ENCODE peak calls at places on chromosome 19, in four cellular contexts. A is cardiac fibroblast, Y is A549, E is HFF-Myc. Q is an unnamed sample.

GRCh38 chr19:16351133-16351809 is 26.6 kb downstream of the KLF2 start:
- DNase-seq in A (peak; percentile 22), Y (peak; percentile 33), E (peak; percentile 16), Q (no peak)

GRCh38 chr19:34436716-34437115 is 8.5 kb downstream of the UBA2 start:
- DNase-seq in Y (no peak), E (no peak), A (peak; percentile 56), Q (no peak)

GRCh38 chr19:56393119-56394012 is at the start of gene ZNF582:
- DNase-seq in A (peak; percentile 98), E (peak; percentile 75), Y (peak; percentile 97), Q (peak; percentile 88)

GRCh38 chr19:18966304-18966703 is 25.3 kb upstream of the HOMER3 start:
- DNase-seq in E (no peak), Y (no peak), A (no peak), Q (no peak)

GRCh38 chr19:54137913-54138776 is 583 bp downstream of the CNOT3 start:
- DNase-seq in Y (no peak), A (no peak), E (no peak), Q (no peak)

GRCh38 chr19:18304194-18304495 is 18.7 kb downstream of the LSM4 start:
- DNase-seq in E (no peak), A (no peak), Y (no peak), Q (no peak)

GRCh38 chr19:13850910-13851753 is 25.8 kb upstream of the NANOS3 start:
- DNase-seq in Y (peak; percentile 95), E (peak; percentile 83), A (peak; percentile 95), Q (peak; percentile 93)

GRCh38 chr19:2212861-2213711 is 23.0 kb downstream of the PLEKHJ1 start:
- DNase-seq in A (no peak), Y (no peak), E (no peak), Q (no peak)

GRCh38 chr19:39919976-39920375 is 14.5 kb downstream of the FCGBP start:
- DNase-seq in E (no peak), Y (no peak), A (no peak), Q (no peak)

GRCh38 chr19:46076951-46077814 is 36.4 kb upstream of the IGFL4 start:
- DNase-seq in Y (peak; percentile 90), E (peak; percentile 63), A (peak; percentile 87), Q (peak; percentile 45)

GRCh38 chr19:8163781-8164180 is 14.4 kb upstream of the FBN3 start:
- DNase-seq in A (peak; percentile 43), Y (no peak), E (no peak), Q (no peak)

GRCh38 chr19:53553865-53554791 is 16.2 kb downstream of the ZNF331 start:
- DNase-seq in Y (peak; percentile 42), A (peak; percentile 95), E (peak; percentile 26), Q (no peak)

GRCh38 chr19:19782783-19783182 is 38.8 kb downstream of the ZNF506 start:
- DNase-seq in Y (no peak), E (no peak), A (no peak), Q (no peak)

GRCh38 chr19:2246801-2247361 is 2.2 kb upstream of the AMH start:
- DNase-seq in Y (peak; percentile 58), E (no peak), A (peak; percentile 72), Q (no peak)

GRCh38 chr19:18119243-18120105 is 21.9 kb downstream of the MAST3 start:
- DNase-seq in Y (no peak), A (no peak), E (no peak), Q (no peak)

GRCh38 chr19:3656747-3657394 is 30.3 kb upstream of the CACTIN start:
- DNase-seq in A (no peak), Y (no peak), E (no peak), Q (no peak)
- TF ChIP-seq CTCF in A (no peak), Y (no peak), E (no peak), Q (no peak)

DNA sequence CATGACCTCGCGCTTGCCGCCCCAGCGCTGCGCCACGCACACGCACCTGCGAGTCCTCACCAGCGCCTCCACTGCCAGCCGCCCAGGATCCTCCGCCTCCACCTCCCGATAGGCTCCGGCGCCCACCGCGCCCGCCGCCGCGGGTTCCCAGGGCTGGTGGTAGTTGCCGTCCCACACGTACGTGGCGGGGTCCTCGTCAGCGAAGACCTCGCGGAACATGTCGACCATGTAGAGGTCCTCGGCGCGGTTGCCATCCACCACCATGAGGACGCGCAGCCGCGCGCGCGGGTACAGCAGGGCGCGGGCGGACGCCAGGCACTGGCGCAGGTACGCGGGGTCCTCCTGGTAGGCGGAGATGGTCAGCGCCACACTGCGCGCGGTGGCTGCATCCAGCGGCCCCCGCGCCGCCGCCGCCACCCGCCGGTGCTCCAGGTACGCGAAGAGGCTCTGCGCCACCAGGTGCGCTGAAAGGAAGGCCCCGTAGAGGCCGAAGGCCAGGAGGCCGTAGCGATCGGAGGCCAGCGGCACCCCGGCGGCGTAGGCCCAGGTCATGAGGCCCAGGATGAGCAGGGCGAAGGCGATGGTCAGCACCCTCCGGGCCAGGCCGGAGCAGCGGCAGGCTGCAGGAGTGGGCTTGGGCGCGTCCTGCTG is 4.4 kb downstream of the HAS1 start:
- DNase-seq in Y (no peak), E (no peak), A (no peak), Q (no peak)
- H3K4me3 ChIP-seq in Y (no peak overlapping the region), E (no peak overlapping the region), A (peak overlapping the region; percentile 64), Q (peak overlapping the region; percentile 27)

GRCh38 chr19:15025237-15025636 is 24.0 kb upstream of the CASP14 start:
- DNase-seq in Y (peak; percentile 23), E (no peak), A (no peak), Q (no peak)
- TF ChIP-seq CTCF in Y (peak; percentile 10), E (no peak), A (no peak), Q (no peak)

GRCh38 chr19:4575267-4575793 is 15.8 kb upstream of the SEMA6B start:
- DNase-seq in E (peak; percentile 77), Y (peak; percentile 94), A (peak; percentile 100), Q (peak; percentile 77)
- H3K4me3 ChIP-seq in E (no peak overlapping the region), Y (no peak overlapping the region), A (no peak overlapping the region), Q (no peak overlapping the region)

GRCh38 chr19:44740351-44740824 is 8.1 kb upstream of the BCL3 start:
- DNase-seq in A (no peak), E (no peak), Y (peak; percentile 88), Q (no peak)
- TF ChIP-seq CTCF in A (no peak), E (no peak), Y (no peak), Q (peak; percentile 20)

DNA sequence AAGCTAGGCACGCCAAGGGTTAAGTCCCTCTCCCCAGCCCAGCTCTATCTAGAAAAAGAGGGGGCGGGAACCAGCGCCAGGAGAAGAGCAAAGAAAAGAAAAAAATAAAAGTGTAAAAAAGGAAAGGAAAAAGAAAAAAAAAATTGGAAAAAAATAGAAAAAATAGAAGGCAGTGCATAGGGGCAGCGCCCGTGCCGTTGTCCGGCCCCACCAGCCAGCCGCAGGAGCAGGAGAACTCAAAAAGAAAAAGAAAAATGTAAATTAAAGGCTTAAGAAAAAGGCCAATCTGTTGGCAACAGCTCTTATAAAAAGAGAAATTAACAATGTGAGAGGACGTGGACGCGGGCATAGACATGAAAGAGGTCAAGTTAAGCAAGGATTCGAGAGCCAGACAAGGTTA is 105.4 kb upstream of the ZNF98 start:
- DNase-seq in E (no peak), Y (no peak), A (no peak), Q (no peak)
- H3K4me3 ChIP-seq in E (no peak overlapping the region), Y (no peak overlapping the region), A (no peak overlapping the region), Q (no peak overlapping the region)

DNA sequence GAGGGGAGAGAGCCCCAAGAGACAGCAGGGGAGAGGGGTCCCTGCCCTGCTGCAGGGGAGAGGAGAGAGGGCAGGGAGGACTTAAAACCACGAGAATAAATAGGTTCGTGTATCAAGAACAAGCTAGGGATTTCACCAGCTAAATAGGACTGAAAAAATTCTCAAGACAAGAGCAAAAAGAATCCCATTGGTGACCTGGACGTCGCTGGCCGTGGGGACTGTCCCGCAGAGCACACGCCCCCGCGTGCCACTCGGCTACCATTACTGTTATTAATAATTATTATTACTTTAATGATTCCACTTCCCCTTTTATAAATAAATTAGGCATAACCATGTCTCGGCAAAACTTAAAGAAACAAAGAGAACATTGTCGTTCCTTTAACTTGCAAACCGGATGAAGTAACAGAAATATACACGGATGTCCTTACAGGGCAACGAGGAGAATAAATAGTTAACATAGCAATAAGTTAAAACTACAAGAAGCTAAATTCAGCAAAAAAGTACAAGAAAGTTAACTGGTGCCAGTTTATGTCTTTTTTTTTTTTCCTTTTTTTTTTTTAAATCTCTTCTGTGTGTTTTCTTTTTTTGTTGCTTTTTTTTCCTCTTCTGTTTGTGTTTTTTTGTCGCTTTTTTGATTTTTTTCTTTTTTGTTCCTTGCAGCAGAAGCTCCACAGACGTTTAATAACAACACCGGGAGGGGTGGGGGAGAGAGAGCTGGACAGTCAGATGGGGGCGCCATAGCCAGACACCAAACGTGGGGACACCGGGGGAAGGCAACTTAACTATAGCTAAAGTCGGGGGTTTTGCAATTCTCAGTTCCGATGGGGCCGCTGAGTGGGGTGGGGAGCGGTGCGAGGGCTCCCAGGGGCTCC is 16.7 kb downstream of the PRKCSH start:
- DNase-seq in Y (no peak), E (no peak), A (no peak), Q (no peak)
- TF ChIP-seq CTCF in Y (no peak), E (no peak), A (no peak), Q (peak; percentile 42)

GRCh38 chr19:49390131-49390977 is 2.3 kb downstream of the KASH5 start:
- DNase-seq in Y (no peak), E (no peak), A (no peak), Q (no peak)
- H3K4me3 ChIP-seq in Y (no peak overlapping the region), E (no peak overlapping the region), A (no peak overlapping the region), Q (no peak overlapping the region)

GRCh38 chr19:36120092-36120983 is 5.1 kb downstream of the TBCB start:
- DNase-seq in A (no peak), Y (no peak), E (no peak), Q (no peak)
- TF ChIP-seq CTCF in A (no peak), Y (no peak), E (no peak), Q (no peak)